ENCODE peak calls at places on chromosomes 16 and 17, in seven cellular contexts. D is stimulated activated CD4-positive, alpha-beta T cell treated with anti-CD3 and anti-CD28 coated beads, Interleukin-2, amount 100 ng/mL, for 48 hours; T is activated T-cell treated with anti-CD3 and anti-CD28 coated beads for 1 hour; G is B cell; F is AG04449; O is effector CD4-positive, alpha-beta T cell; X is HEK293T. U is an unnamed sample.

GRCh38 chr17:46121841-46122485 is 71.3 kb downstream of the KANSL1 start:
- DNase-seq in D (no peak), T (no peak), G (no peak), F (no peak), O (no peak), X (no peak), U (no peak)

GRCh38 chr17:38892620-38893019 is 22.8 kb downstream of the LASP1 start:
- DNase-seq in D (no peak), T (no peak), G (no peak), F (no peak), O (no peak), X (no peak), U (no peak)

GRCh38 chr17:6928193-6928592 is 67.7 kb upstream of the ALOX12 start:
- DNase-seq in D (no peak), T (no peak), G (no peak), F (no peak), O (no peak), X (no peak), U (no peak)

GRCh38 chr16:12951392-12951791 is 50.0 kb downstream of the SHISA9 start:
- DNase-seq in D (no peak), T (no peak), G (no peak), F (no peak), O (no peak), X (no peak), U (no peak)

GRCh38 chr17:37294888-37295287 is 80.9 kb upstream of the C17orf78 start:
- DNase-seq in D (no peak), T (no peak), G (no peak), F (no peak), O (no peak), X (no peak), U (no peak)

GRCh38 chr16:15440852-15441251 is 6.5 kb downstream of the BMERB1 start:
- DNase-seq in D (no peak), T (no peak), G (no peak), F (no peak), O (no peak), X (no peak), U (no peak)

GRCh38 chr16:1315081-1316032 is 5.9 kb downstream of the UBE2I start:
- DNase-seq in D (no peak), T (no peak), G (no peak), F (no peak), O (no peak), X (no peak), U (no peak)

GRCh38 chr17:69050999-69051775 is 9.5 kb downstream of the ABCA9 start:
- DNase-seq in D (no peak), T (no peak), G (no peak), F (no peak), O (no peak), X (no peak), U (no peak)

GRCh38 chr16:79326549-79326948 is 274.0 kb downstream of the MAF start:
- DNase-seq in D (no peak), T (no peak), G (no peak), F (no peak), O (no peak), X (no peak), U (no peak)

GRCh38 chr16:11133344-11133921 is 122.6 kb downstream of the SOCS1 start:
- DNase-seq in D (no peak), T (no peak), G (no peak), F (peak), O (no peak), X (no peak), U (no peak)

GRCh38 chr17:78977992-78978973 is 1.4 kb downstream of the LGALS3BP start:
- DNase-seq in D (no peak), T (no peak), G (no peak), F (no peak), O (no peak), X (no peak), U (no peak)

GRCh38 chr17:30091771-30092170 is 24.8 kb upstream of the NSRP1 start:
- DNase-seq in D (no peak), T (no peak), G (no peak), F (peak), O (no peak), X (no peak), U (no peak)

GRCh38 chr17:4073983-4074830 is 68.6 kb downstream of the ZZEF1 start:
- DNase-seq in D (no peak), T (no peak), G (peak), F (no peak), O (no peak), X (no peak), U (peak)

GRCh38 chr17:19470529-19471261 is 59.7 kb downstream of the RNF112 start:
- DNase-seq in D (no peak), T (no peak), G (no peak), F (no peak), O (no peak), X (no peak), U (no peak)

GRCh38 chr17:33981713-33982601 is 273.1 kb upstream of the CCL2 start:
- DNase-seq in D (no peak), T (no peak), G (no peak), F (no peak), O (no peak), X (peak), U (no peak)

GRCh38 chr16:88938119-88938932 is 38.7 kb downstream of the CBFA2T3 start:
- DNase-seq in D (no peak), T (no peak), G (no peak), F (no peak), O (no peak), X (no peak), U (no peak)

GRCh38 chr16:57675752-57676623 is 7.9 kb downstream of the ADGRG3 start:
- DNase-seq in D (no peak), T (no peak), G (no peak), F (no peak), O (no peak), X (no peak), U (no peak)

GRCh38 chr17:27241346-27241946 is 52.5 kb upstream of the WSB1 start:
- DNase-seq in D (no peak), T (no peak), G (no peak), F (no peak), O (no peak), X (no peak), U (no peak)

GRCh38 chr17:36602030-36602737 is 801 bp downstream of the MRM1 start:
- DNase-seq in D (peak), T (no peak), G (no peak), F (no peak), O (no peak), X (no peak), U (peak)

GRCh38 chr16:3577302-3577752 is at the start of gene NLRC3:
- DNase-seq in D (peak), T (peak), G (peak), F (no peak), O (peak), X (no peak), U (peak)

GRCh38 chr16:88967800-88968588 is 9.0 kb downstream of the CBFA2T3 start:
- DNase-seq in D (no peak), T (no peak), G (peak), F (no peak), O (no peak), X (no peak), U (peak)

GRCh38 chr17:80312621-80313135 is 52.0 kb downstream of the RNF213 start:
- DNase-seq in D (no peak), T (no peak), G (no peak), F (no peak), O (no peak), X (no peak), U (no peak)

GRCh38 chr16:82715833-82716232 is 89.1 kb downstream of the CDH13 start:
- DNase-seq in D (no peak), T (no peak), G (no peak), F (no peak), O (no peak), X (no peak), U (no peak)

GRCh38 chr16:68275611-68276191 is 11.4 kb downstream of the SLC7A6 start:
- DNase-seq in D (no peak), T (peak), G (peak), F (no peak), O (peak), X (no peak), U (peak)

GRCh38 chr17:17938388-17939107 is 33.7 kb downstream of the TOM1L2 start:
- DNase-seq in D (no peak), T (no peak), G (no peak), F (no peak), O (no peak), X (no peak), U (no peak)